ENCODE peak calls at places on chromosomes 13 and 19, in four cellular contexts. M is foreskin fibroblast, P is aorta, D is AG04450. W is an unnamed sample.

GRCh38 chr19:45677351-45678230 is 9.6 kb downstream of the GIPR start:
- DNase-seq in P (peak), M (peak), D (no peak), W (no peak)

GRCh38 chr19:14419038-14419813 is at the start of gene DDX39A:
- DNase-seq in P (peak), M (peak), D (peak), W (peak)

GRCh38 chr13:45587897-45588296 is 27.6 kb downstream of the ERICH6B start:
- DNase-seq in D (no peak), M (no peak), P (no peak), W (no peak)

GRCh38 chr19:45087531-45087930 is 5.4 kb upstream of the PPP1R37 start:
- DNase-seq in M (no peak), P (no peak), D (no peak), W (peak)

GRCh38 chr13:111961793-111962192 is 105.2 kb upstream of the SOX1 start:
- DNase-seq in M (no peak), P (no peak), D (no peak), W (no peak)

GRCh38 chr19:6047741-6048231 is 62.5 kb downstream of the RFX2 start:
- DNase-seq in D (no peak), M (no peak), P (peak), W (peak)

GRCh38 chr19:46144756-46145155 is 3.3 kb upstream of the IGFL2 start:
- DNase-seq in P (no peak), M (no peak), D (no peak), W (no peak)

GRCh38 chr19:30113182-30113581 is 171.1 kb downstream of the URI1 start:
- DNase-seq in D (no peak), M (no peak), P (no peak), W (no peak)

GRCh38 chr13:43663474-43664090 is 123.2 kb downstream of the ENOX1 start:
- DNase-seq in M (peak), D (peak), P (no peak), W (no peak)

GRCh38 chr13:102710261-102710679 is 15.4 kb upstream of the METTL21C start:
- DNase-seq in D (no peak), M (peak), P (no peak), W (no peak)

GRCh38 chr19:13794388-13794751 is 873 bp upstream of the ZSWIM4 start:
- DNase-seq in P (peak), M (peak), D (peak), W (no peak)

GRCh38 chr13:71033026-71033425 is 834.0 kb downstream of the DACH1 start:
- DNase-seq in M (no peak), P (no peak), D (no peak), W (no peak)

GRCh38 chr13:99075268-99076191 is 97.7 kb upstream of the DOCK9 start:
- DNase-seq in P (no peak), M (no peak), D (no peak), W (peak)

GRCh38 chr13:74931698-74932433 is 550.1 kb downstream of the TBC1D4 start:
- DNase-seq in P (no peak), M (peak), D (no peak), W (no peak)

GRCh38 chr13:42333613-42334328 is 61.8 kb downstream of the AKAP11 start:
- DNase-seq in M (no peak), P (no peak), D (no peak), W (peak)

DNA sequence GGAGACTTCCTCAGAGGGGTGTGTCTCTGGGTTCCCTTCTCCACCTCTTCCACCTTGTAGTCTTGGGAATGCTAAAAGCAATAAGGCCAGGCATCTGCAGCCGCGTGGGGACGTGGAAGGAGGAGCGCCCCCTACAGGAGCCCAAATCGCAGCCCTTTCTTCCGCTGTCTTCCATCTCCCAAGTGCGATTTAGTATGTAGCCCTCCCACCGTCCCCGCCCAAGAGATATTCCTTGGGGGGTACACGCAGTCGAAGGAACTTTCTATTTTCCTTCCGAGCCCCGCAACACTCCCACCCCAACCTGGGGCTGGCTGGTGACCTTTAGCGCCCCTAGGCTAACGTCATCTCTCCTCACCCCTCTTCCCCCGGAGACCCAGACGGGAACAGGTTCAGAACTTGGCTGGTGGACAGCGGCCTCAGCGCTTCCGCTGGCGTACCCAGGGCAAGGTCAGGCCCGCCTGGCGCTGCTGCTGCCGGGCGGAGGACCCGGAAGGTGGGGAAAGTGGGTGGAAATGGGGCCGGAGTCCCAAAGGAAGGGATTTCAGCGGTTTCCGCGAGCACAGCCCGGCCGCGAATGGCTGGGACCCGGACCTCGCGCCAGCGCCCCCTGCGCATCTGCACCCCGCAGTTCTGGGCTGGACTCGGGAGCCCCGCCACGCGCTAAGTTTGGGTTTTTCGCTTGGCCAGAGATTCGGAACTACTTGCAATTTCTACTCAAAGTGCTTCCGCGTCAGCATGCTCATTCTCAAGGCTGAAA is 2.1 kb upstream of the PCDH8 start:
- DNase-seq in D (no peak), M (peak), P (peak), W (no peak)
- H3K4me3 ChIP-seq in D (peak), M (peak), P (peak), W (no peak)

DNA sequence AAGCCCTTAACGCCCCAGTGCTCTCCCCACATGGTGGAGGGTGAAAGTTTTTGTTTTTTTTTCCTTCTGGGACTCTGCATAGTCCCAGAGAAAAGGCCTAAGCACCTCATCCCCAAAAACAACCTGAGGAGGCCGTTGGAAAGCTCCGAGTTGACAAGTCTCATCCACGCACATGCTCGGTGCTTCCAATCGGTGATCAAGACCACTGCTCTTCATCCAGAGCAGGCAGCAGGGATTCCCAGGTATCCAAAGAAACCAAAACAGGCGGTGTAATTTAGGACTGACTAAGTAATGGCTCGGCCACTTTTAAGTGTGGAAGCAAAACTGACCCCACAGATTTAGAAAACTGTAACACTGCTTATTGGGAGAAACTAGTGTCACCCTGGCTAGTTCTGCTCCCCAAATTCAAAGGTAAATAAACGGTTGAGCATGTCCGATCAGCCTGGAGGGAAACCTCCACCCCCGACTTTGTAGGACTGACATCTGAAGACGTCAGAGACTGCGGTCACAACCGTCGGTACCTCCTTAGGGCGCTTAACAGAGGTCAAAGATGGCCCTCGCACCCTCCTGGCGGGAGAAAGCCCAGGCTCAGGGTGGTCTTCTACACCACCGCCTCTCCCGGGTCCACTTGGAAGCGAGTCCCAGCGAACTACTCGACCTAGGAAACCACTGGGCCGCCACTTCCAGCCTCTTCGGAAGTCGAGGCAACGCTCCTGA is 997 bp upstream of the ZNF446 start:
- DNase-seq in D (no peak), M (no peak), P (no peak), W (no peak)
- H3K4me3 ChIP-seq in D (peak), M (peak), P (peak), W (peak)

GRCh38 chr19:2691951-2692350 is 10.5 kb downstream of the GNG7 start:
- DNase-seq in M (no peak), P (no peak), D (no peak), W (no peak)
- H3K4me3 ChIP-seq in M (no peak), P (no peak), D (no peak), W (no peak)

GRCh38 chr13:24679686-24680085 is 522 bp upstream of the ATP12A start:
- DNase-seq in M (no peak), P (no peak), D (no peak), W (no peak)
- H3K4me3 ChIP-seq in M (no peak), P (no peak), D (no peak), W (no peak)

GRCh38 chr19:709965-710714 is 1.4 kb downstream of the PALM start:
- DNase-seq in P (peak), D (no peak), M (no peak), W (no peak)
- H3K4me3 ChIP-seq in P (no peak), D (peak), M (peak), W (no peak)

GRCh38 chr13:113969311-113969972 is 4.4 kb downstream of the C13orf46 start:
- DNase-seq in M (no peak), P (peak), D (no peak), W (no peak)
- H3K4me3 ChIP-seq in M (no peak), P (no peak), D (no peak), W (no peak)

GRCh38 chr19:10586396-10586795 is 716 bp downstream of the AP1M2 start:
- DNase-seq in D (no peak), M (no peak), P (no peak), W (no peak)

GRCh38 chr19:10593148-10593547 is 6.0 kb upstream of the AP1M2 start:
- DNase-seq in P (no peak), M (no peak), D (no peak), W (no peak)

GRCh38 chr19:10583021-10583776 is 3.9 kb downstream of the AP1M2 start:
- DNase-seq in P (no peak), D (no peak), M (no peak), W (no peak)

GRCh38 chr19:10587839-10588150 is 683 bp upstream of the AP1M2 start:
- DNase-seq in P (no peak), M (no peak), D (no peak), W (no peak)

GRCh38 chr19:10587022-10587838 is at the start of gene AP1M2:
- DNase-seq in P (no peak), D (no peak), M (no peak), W (no peak)
- H3K4me3 ChIP-seq in P (no peak), D (no peak), M (no peak), W (no peak)